ENCODE peak calls at places on chromosomes 13 and 19, in seven cellular contexts. V is mucosa of descending colon, Y is neural progenitor cell, O is GM12864, P is ascending aorta, W is gastrocnemius medialis, Z is cardiac fibroblast. H is an unnamed sample.

GRCh38 chr13:44160549-44161278 is 212.9 kb upstream of the SERP2 start:
- DNase-seq in V (no peak), Y (no peak), O (no peak), P (no peak), W (peak), Z (no peak), H (no peak)

GRCh38 chr13:92967923-92968322 is 258.7 kb upstream of the GPC6 start:
- DNase-seq in V (no peak), Y (peak), O (no peak), P (no peak), W (no peak), Z (peak), H (peak)

GRCh38 chr13:112733661-112734379 is 44.0 kb downstream of the ATP11A start:
- DNase-seq in V (no peak), Y (peak), O (no peak), P (no peak), W (no peak), Z (no peak), H (no peak)

GRCh38 chr13:27174766-27175455 is 3.3 kb upstream of the USP12 start:
- DNase-seq in V (no peak), Y (no peak), O (no peak), P (no peak), W (no peak), Z (peak), H (no peak)

GRCh38 chr19:4455742-4456565 is 1.6 kb downstream of the UBXN6 start:
- DNase-seq in V (no peak), Y (peak), O (no peak), P (no peak), W (peak), Z (peak), H (peak)

GRCh38 chr13:109204657-109205056 is 575.2 kb downstream of the MYO16 start:
- DNase-seq in V (no peak), Y (no peak), O (no peak), P (no peak), W (no peak), Z (no peak), H (no peak)

GRCh38 chr13:112857914-112858490 is 111.0 kb upstream of the MCF2L start:
- DNase-seq in V (peak), Y (no peak), O (no peak), P (no peak), W (no peak), Z (no peak), H (no peak)

GRCh38 chr13:94583926-94584325 is 12.0 kb downstream of the TGDS start:
- DNase-seq in V (no peak), Y (no peak), O (no peak), P (no peak), W (no peak), Z (peak), H (peak)

GRCh38 chr19:9151367-9151766 is 11.2 kb downstream of the ZNF317 start:
- DNase-seq in V (no peak), Y (no peak), O (no peak), P (no peak), W (no peak), Z (no peak), H (no peak)

GRCh38 chr19:58554494-58555368 is at the start of gene CHMP2A:
- DNase-seq in V (peak), Y (peak), O (peak), P (peak), W (peak), Z (peak), H (peak)

GRCh38 chr13:76454991-76455390 is 431.2 kb downstream of the KCTD12 start:
- DNase-seq in V (no peak), Y (peak), O (no peak), P (no peak), W (no peak), Z (no peak), H (no peak)

GRCh38 chr19:13978721-13979191 is 26.4 kb downstream of the DCAF15 start:
- DNase-seq in V (no peak), Y (no peak), O (no peak), P (no peak), W (no peak), Z (no peak), H (no peak)

GRCh38 chr13:99086869-99087129 is 108.9 kb upstream of the DOCK9 start:
- DNase-seq in V (peak), Y (no peak), O (no peak), P (no peak), W (peak), Z (no peak), H (peak)

GRCh38 chr19:2186071-2186846 is 22.5 kb downstream of the DOT1L start:
- DNase-seq in V (peak), Y (peak), O (no peak), P (peak), W (peak), Z (peak), H (peak)

GRCh38 chr19:31351212-31352193 is 2.3 kb upstream of the TSHZ3 start:
- DNase-seq in V (no peak), Y (peak), O (no peak), P (no peak), W (no peak), Z (peak), H (peak)

GRCh38 chr19:56193981-56194380 is 3.6 kb downstream of the ZSCAN5B start:
- DNase-seq in V (no peak), Y (no peak), O (no peak), P (no peak), W (no peak), Z (no peak), H (no peak)
- H3K4me3 ChIP-seq in V (no peak), Y (no peak), O (no peak), P (no peak), W (no peak), Z (no peak), H (no peak)

GRCh38 chr13:30796132-30796832 is 60.9 kb downstream of the ALOX5AP start:
- DNase-seq in V (no peak), Y (no peak), O (no peak), P (no peak), W (no peak), Z (peak), H (peak)
- TF ChIP-seq CTCF in V (no peak), Y (no peak), O (no peak), P (no peak), W (no peak), Z (no peak), H (no peak)

GRCh38 chr13:21055016-21055415 is 6.4 kb downstream of the LATS2 start:
- DNase-seq in V (no peak), Y (no peak), O (no peak), P (no peak), W (no peak), Z (no peak), H (no peak)

GRCh38 chr13:21058361-21058760 is 3.0 kb downstream of the LATS2 start:
- DNase-seq in V (no peak), Y (no peak), O (no peak), P (no peak), W (no peak), Z (peak), H (no peak)

GRCh38 chr13:21054313-21054712 is 7.1 kb downstream of the LATS2 start:
- DNase-seq in V (no peak), Y (no peak), O (no peak), P (no peak), W (no peak), Z (no peak), H (no peak)

GRCh38 chr13:21053231-21053630 is 8.2 kb downstream of the LATS2 start:
- DNase-seq in V (no peak), Y (no peak), O (no peak), P (no peak), W (no peak), Z (no peak), H (no peak)

GRCh38 chr13:21055511-21056045 is 5.8 kb downstream of the LATS2 start:
- DNase-seq in V (no peak), Y (no peak), O (no peak), P (no peak), W (peak), Z (no peak), H (no peak)
- H3K4me3 ChIP-seq in V (no peak), Y (no peak), O (no peak), P (no peak), W (no peak), Z (no peak), H (no peak)

DNA sequence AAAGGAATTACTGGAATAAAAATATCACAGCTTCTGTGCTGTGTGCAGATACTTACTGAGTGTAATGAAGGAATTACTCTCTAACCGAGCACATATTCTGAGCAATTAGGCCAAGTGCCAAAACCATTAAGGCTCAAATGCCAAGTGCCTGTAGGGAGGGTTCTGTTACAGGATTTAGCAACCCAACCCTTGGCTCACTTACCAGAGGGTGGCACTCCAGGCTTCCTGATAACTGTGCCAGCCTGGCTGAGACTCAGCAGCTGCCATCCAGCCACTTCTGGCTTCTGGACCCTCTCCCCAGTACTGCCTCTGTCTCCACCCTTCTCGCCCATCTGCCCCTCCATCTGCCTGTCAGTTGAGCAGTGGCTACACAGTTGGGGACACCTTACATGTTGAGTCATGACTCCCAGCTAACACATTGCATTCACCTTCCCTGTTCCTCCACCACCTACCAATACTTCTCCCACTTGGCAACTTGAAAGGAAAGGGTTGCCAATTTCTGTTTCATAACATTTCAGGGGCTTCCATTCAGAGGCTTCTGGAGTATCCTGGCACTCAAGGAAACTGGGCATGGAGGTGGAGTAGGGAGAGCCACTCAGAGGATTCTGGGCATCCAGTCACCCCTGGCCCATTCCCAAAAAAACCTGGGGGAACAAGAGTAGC is 110.5 kb downstream of the COG6 start:
- DNase-seq in V (peak), Y (peak), O (no peak), P (no peak), W (peak), Z (peak), H (no peak)
- TF ChIP-seq CTCF in V (no peak), Y (peak), O (peak), P (no peak), W (no peak), Z (peak), H (peak)